ENCODE peak calls at places on chromosome 18, in six cellular contexts. One of them, this sample, is unnamed.

GRCh38 chr18:53458266-53458665 is 766.2 kb downstream of the MBD2 start:
- DNase-seq in A673: peak; percentile 82
- DNase-seq in ascending aorta: no peak
- DNase-seq in WTC11: no peak
- DNase-seq in heart left ventricle: no peak
- DNase-seq in fibroblast of pulmonary artery: no peak
- DNase-seq in this sample: peak; percentile 9

GRCh38 chr18:33460681-33461080 is 20.2 kb upstream of the CCDC178 start:
- DNase-seq in WTC11: no peak
- DNase-seq in fibroblast of pulmonary artery: no peak
- DNase-seq in A673: no peak
- DNase-seq in ascending aorta: no peak
- DNase-seq in heart left ventricle: no peak
- DNase-seq in this sample: no peak

GRCh38 chr18:6546229-6546628 is 131.5 kb upstream of the L3MBTL4 start:
- DNase-seq in WTC11: no peak
- DNase-seq in heart left ventricle: no peak
- DNase-seq in ascending aorta: no peak
- DNase-seq in fibroblast of pulmonary artery: no peak
- DNase-seq in A673: no peak
- DNase-seq in this sample: no peak

GRCh38 chr18:7467708-7468466 is 99.2 kb upstream of the PTPRM start:
- DNase-seq in ascending aorta: no peak
- DNase-seq in fibroblast of pulmonary artery: peak; percentile 13
- DNase-seq in WTC11: no peak
- DNase-seq in A673: no peak
- DNase-seq in heart left ventricle: no peak
- DNase-seq in this sample: peak; percentile 42

GRCh38 chr18:13136689-13137040 is 81.9 kb upstream of the LDLRAD4 start:
- DNase-seq in ascending aorta: no peak
- DNase-seq in A673: peak; percentile 30
- DNase-seq in heart left ventricle: peak; percentile 72
- DNase-seq in fibroblast of pulmonary artery: no peak
- DNase-seq in WTC11: peak; percentile 54
- DNase-seq in this sample: no peak

GRCh38 chr18:10134204-10134603 is 220.4 kb downstream of the VAPA start:
- DNase-seq in fibroblast of pulmonary artery: no peak
- DNase-seq in WTC11: no peak
- DNase-seq in A673: no peak
- DNase-seq in ascending aorta: no peak
- DNase-seq in heart left ventricle: no peak
- DNase-seq in this sample: no peak

GRCh38 chr18:1526996-1527395 is 622.3 kb downstream of the ADCYAP1 start:
- DNase-seq in WTC11: no peak
- DNase-seq in fibroblast of pulmonary artery: peak; percentile 56
- DNase-seq in A673: no peak
- DNase-seq in heart left ventricle: no peak
- DNase-seq in ascending aorta: no peak
- DNase-seq in this sample: no peak

GRCh38 chr18:12656671-12657047 is 1.2 kb downstream of the SPIRE1 start:
- DNase-seq in A673: no peak
- DNase-seq in ascending aorta: no peak
- DNase-seq in fibroblast of pulmonary artery: peak; percentile 45
- DNase-seq in WTC11: no peak
- DNase-seq in heart left ventricle: no peak
- DNase-seq in this sample: no peak

GRCh38 chr18:63951302-63951705 is 2.2 kb downstream of the HMSD start:
- DNase-seq in fibroblast of pulmonary artery: no peak
- DNase-seq in A673: peak; percentile 66
- DNase-seq in WTC11: no peak
- DNase-seq in heart left ventricle: no peak
- DNase-seq in ascending aorta: no peak
- DNase-seq in this sample: peak; percentile 27

GRCh38 chr18:36284671-36285295 is 12.7 kb upstream of the FHOD3 start:
- DNase-seq in fibroblast of pulmonary artery: peak; percentile 86
- DNase-seq in ascending aorta: no peak
- DNase-seq in A673: peak; percentile 73
- DNase-seq in heart left ventricle: no peak
- DNase-seq in WTC11: peak; percentile 28
- DNase-seq in this sample: peak; percentile 75

GRCh38 chr18:80175451-80176235 is 66.6 kb downstream of the ADNP2 start:
- DNase-seq in ascending aorta: no peak
- DNase-seq in WTC11: no peak
- DNase-seq in heart left ventricle: no peak
- DNase-seq in A673: no peak
- DNase-seq in fibroblast of pulmonary artery: no peak
- DNase-seq in this sample: peak; percentile 54

GRCh38 chr18:71036783-71037182 is 747.9 kb downstream of the SOCS6 start:
- DNase-seq in fibroblast of pulmonary artery: peak; percentile 95
- DNase-seq in A673: no peak
- DNase-seq in ascending aorta: no peak
- DNase-seq in heart left ventricle: no peak
- DNase-seq in WTC11: no peak
- DNase-seq in this sample: no peak

GRCh38 chr18:58225101-58225500 is 181.1 kb downstream of the NEDD4L start:
- DNase-seq in WTC11: no peak
- DNase-seq in A673: no peak
- DNase-seq in heart left ventricle: no peak
- DNase-seq in ascending aorta: no peak
- DNase-seq in fibroblast of pulmonary artery: no peak
- DNase-seq in this sample: no peak

GRCh38 chr18:5103286-5103685 is 93.8 kb downstream of the AKAIN1 start:
- DNase-seq in WTC11: no peak
- DNase-seq in ascending aorta: no peak
- DNase-seq in heart left ventricle: no peak
- DNase-seq in A673: no peak
- DNase-seq in fibroblast of pulmonary artery: no peak
- DNase-seq in this sample: no peak

GRCh38 chr18:37552296-37552695 is 13.3 kb downstream of the CELF4 start:
- DNase-seq in ascending aorta: no peak
- DNase-seq in heart left ventricle: no peak
- DNase-seq in fibroblast of pulmonary artery: no peak
- DNase-seq in WTC11: no peak
- DNase-seq in A673: no peak
- DNase-seq in this sample: no peak

GRCh38 chr18:11997466-11997865 is 16.2 kb downstream of the IMPA2 start:
- DNase-seq in WTC11: no peak
- DNase-seq in A673: no peak
- DNase-seq in fibroblast of pulmonary artery: no peak
- DNase-seq in ascending aorta: no peak
- DNase-seq in heart left ventricle: no peak
- DNase-seq in this sample: no peak

GRCh38 chr18:56488739-56489138 is 149.7 kb downstream of the TXNL1 start:
- DNase-seq in WTC11: no peak
- DNase-seq in A673: no peak
- DNase-seq in fibroblast of pulmonary artery: no peak
- DNase-seq in ascending aorta: no peak
- DNase-seq in heart left ventricle: no peak
- DNase-seq in this sample: no peak

GRCh38 chr18:2653467-2653866 is 2.1 kb upstream of the SMCHD1 start:
- DNase-seq in ascending aorta: no peak
- DNase-seq in A673: no peak
- DNase-seq in WTC11: no peak
- DNase-seq in heart left ventricle: no peak
- DNase-seq in fibroblast of pulmonary artery: no peak
- DNase-seq in this sample: no peak

GRCh38 chr18:56910967-56911366 is 235.9 kb upstream of the BOD1L2 start:
- DNase-seq in WTC11: no peak
- DNase-seq in fibroblast of pulmonary artery: no peak
- DNase-seq in ascending aorta: no peak
- DNase-seq in A673: no peak
- DNase-seq in heart left ventricle: no peak
- DNase-seq in this sample: no peak

GRCh38 chr18:76459687-76460350 is 35.2 kb downstream of the ZNF516 start:
- DNase-seq in A673: peak; percentile 36
- DNase-seq in fibroblast of pulmonary artery: peak; percentile 99
- DNase-seq in WTC11: no peak
- DNase-seq in ascending aorta: no peak
- DNase-seq in heart left ventricle: no peak
- DNase-seq in this sample: peak; percentile 98

GRCh38 chr18:46754661-46755292 is 2.1 kb downstream of the ST8SIA5 start:
- DNase-seq in fibroblast of pulmonary artery: no peak
- DNase-seq in WTC11: peak; percentile 54
- DNase-seq in A673: no peak
- DNase-seq in heart left ventricle: no peak
- DNase-seq in ascending aorta: no peak
- DNase-seq in this sample: no peak

GRCh38 chr18:76518543-76519155 is 23.6 kb upstream of the ZNF516 start:
- DNase-seq in A673: no peak
- DNase-seq in ascending aorta: no peak
- DNase-seq in heart left ventricle: peak; percentile 78
- DNase-seq in WTC11: peak; percentile 74
- DNase-seq in fibroblast of pulmonary artery: peak; percentile 36
- DNase-seq in this sample: no peak

GRCh38 chr18:3966985-3967856 is 487.9 kb downstream of the DLGAP1 start:
- DNase-seq in fibroblast of pulmonary artery: peak; percentile 39
- DNase-seq in A673: no peak
- DNase-seq in WTC11: peak; percentile 48
- DNase-seq in ascending aorta: no peak
- DNase-seq in heart left ventricle: no peak
- DNase-seq in this sample: no peak

GRCh38 chr18:3923750-3924149 is 473.8 kb downstream of the TGIF1 start:
- DNase-seq in fibroblast of pulmonary artery: peak; percentile 30
- DNase-seq in A673: no peak
- DNase-seq in heart left ventricle: no peak
- DNase-seq in ascending aorta: no peak
- DNase-seq in WTC11: no peak
- DNase-seq in this sample: no peak

GRCh38 chr18:68779169-68779568 is 18.7 kb upstream of the CCDC102B start:
- DNase-seq in WTC11: no peak
- DNase-seq in ascending aorta: no peak
- DNase-seq in fibroblast of pulmonary artery: peak; percentile 92
- DNase-seq in heart left ventricle: no peak
- DNase-seq in A673: peak; percentile 59
- DNase-seq in this sample: peak; percentile 83

GRCh38 chr18:45962461-45962860 is 4.7 kb downstream of the EPG5 start:
- DNase-seq in A673: no peak
- DNase-seq in ascending aorta: no peak
- DNase-seq in WTC11: no peak
- DNase-seq in heart left ventricle: no peak
- DNase-seq in fibroblast of pulmonary artery: peak; percentile 68
- DNase-seq in this sample: peak; percentile 24

GRCh38 chr18:211582-211981 is 53.2 kb downstream of the USP14 start:
- DNase-seq in WTC11: no peak
- DNase-seq in fibroblast of pulmonary artery: peak; percentile 9
- DNase-seq in ascending aorta: no peak
- DNase-seq in A673: no peak
- DNase-seq in heart left ventricle: no peak
- DNase-seq in this sample: no peak

GRCh38 chr18:213505-213904 is 54.3 kb downstream of the THOC1 start:
- DNase-seq in ascending aorta: no peak
- DNase-seq in fibroblast of pulmonary artery: no peak
- DNase-seq in heart left ventricle: no peak
- DNase-seq in A673: no peak
- DNase-seq in WTC11: no peak
- DNase-seq in this sample: no peak

GRCh38 chr18:213977-214376 is 53.9 kb downstream of the THOC1 start:
- DNase-seq in ascending aorta: no peak
- DNase-seq in fibroblast of pulmonary artery: no peak
- DNase-seq in WTC11: no peak
- DNase-seq in A673: no peak
- DNase-seq in heart left ventricle: no peak
- DNase-seq in this sample: no peak

GRCh38 chr18:210780-211179 is 52.4 kb downstream of the USP14 start:
- DNase-seq in WTC11: no peak
- DNase-seq in A673: no peak
- DNase-seq in fibroblast of pulmonary artery: no peak
- DNase-seq in ascending aorta: no peak
- DNase-seq in heart left ventricle: no peak
- DNase-seq in this sample: no peak

GRCh38 chr18:212780-213179 is 54.4 kb downstream of the USP14 start:
- DNase-seq in ascending aorta: no peak
- DNase-seq in heart left ventricle: no peak
- DNase-seq in fibroblast of pulmonary artery: peak; percentile 9
- DNase-seq in A673: no peak
- DNase-seq in WTC11: no peak
- DNase-seq in this sample: no peak
- TF ChIP-seq CTCF in ascending aorta: no peak
- TF ChIP-seq CTCF in heart left ventricle: peak; percentile 6
- TF ChIP-seq CTCF in fibroblast of pulmonary artery: peak; percentile 15
- TF ChIP-seq CTCF in A673: peak; percentile 28
- TF ChIP-seq CTCF in WTC11: no peak
- TF ChIP-seq CTCF in this sample: no peak

GRCh38 chr18:62196978-62197377 is 9.9 kb downstream of the RELCH start:
- DNase-seq in WTC11: no peak
- DNase-seq in fibroblast of pulmonary artery: no peak
- DNase-seq in ascending aorta: no peak
- DNase-seq in A673: no peak
- DNase-seq in heart left ventricle: no peak
- DNase-seq in this sample: no peak
- TF ChIP-seq CTCF in WTC11: no peak
- TF ChIP-seq CTCF in fibroblast of pulmonary artery: no peak
- TF ChIP-seq CTCF in ascending aorta: no peak
- TF ChIP-seq CTCF in A673: no peak
- TF ChIP-seq CTCF in heart left ventricle: no peak
- TF ChIP-seq CTCF in this sample: no peak

GRCh38 chr18:43559507-43559906 is 282.2 kb upstream of the SYT4 start:
- DNase-seq in WTC11: no peak
- DNase-seq in heart left ventricle: no peak
- DNase-seq in fibroblast of pulmonary artery: no peak
- DNase-seq in A673: no peak
- DNase-seq in ascending aorta: no peak
- DNase-seq in this sample: no peak

DNA sequence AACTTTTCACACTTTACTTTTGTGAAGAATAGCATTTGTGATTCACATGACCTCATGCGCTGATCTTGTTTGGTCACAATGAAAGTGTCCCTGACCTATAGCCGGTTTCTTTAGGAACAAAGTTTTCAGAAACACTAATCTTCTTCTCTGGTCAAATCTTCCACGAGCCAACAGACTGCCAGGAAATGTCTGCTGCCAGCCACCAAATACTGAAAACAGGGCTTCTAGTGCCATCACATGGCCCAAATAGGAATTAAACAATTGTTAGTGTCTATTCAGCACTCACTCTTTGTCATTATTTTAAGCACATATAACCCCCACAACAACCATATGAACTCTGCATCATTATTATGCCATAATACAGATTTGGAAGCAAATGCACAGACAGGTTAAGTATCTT is 286.5 kb upstream of the SYT4 start:
- DNase-seq in A673: peak; percentile 67
- DNase-seq in ascending aorta: no peak
- DNase-seq in WTC11: no peak
- DNase-seq in fibroblast of pulmonary artery: peak; percentile 59
- DNase-seq in heart left ventricle: no peak
- DNase-seq in this sample: peak; percentile 56
- TF ChIP-seq CTCF in A673: peak; percentile 68
- TF ChIP-seq CTCF in ascending aorta: no peak
- TF ChIP-seq CTCF in WTC11: peak; percentile 33
- TF ChIP-seq CTCF in fibroblast of pulmonary artery: peak; percentile 50
- TF ChIP-seq CTCF in heart left ventricle: peak; percentile 54
- TF ChIP-seq CTCF in this sample: peak; percentile 65

DNA sequence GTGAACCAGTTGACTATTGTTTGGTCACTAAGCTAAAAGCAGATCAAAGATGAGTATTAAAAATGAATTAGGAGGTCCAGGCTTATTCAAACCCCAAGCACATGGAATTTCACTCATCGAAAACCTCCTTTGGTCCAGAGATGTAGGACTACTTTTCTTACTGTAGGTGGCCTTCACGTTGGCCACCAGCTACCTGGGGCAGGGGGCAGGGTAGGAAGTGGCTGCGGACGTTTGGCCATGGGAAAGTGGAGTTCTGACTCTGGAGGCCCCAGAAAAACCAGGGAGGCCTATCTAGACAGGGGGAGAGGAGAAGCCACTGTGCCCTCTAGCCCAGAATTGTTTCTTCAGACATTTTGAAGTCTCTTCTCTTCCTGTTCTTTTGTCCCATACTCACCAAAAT is 31.8 kb upstream of the CABLES1 start:
- DNase-seq in fibroblast of pulmonary artery: no peak
- DNase-seq in heart left ventricle: no peak
- DNase-seq in ascending aorta: no peak
- DNase-seq in WTC11: no peak
- DNase-seq in A673: no peak
- DNase-seq in this sample: no peak
- TF ChIP-seq CTCF in fibroblast of pulmonary artery: no peak
- TF ChIP-seq CTCF in heart left ventricle: no peak
- TF ChIP-seq CTCF in ascending aorta: no peak
- TF ChIP-seq CTCF in WTC11: no peak
- TF ChIP-seq CTCF in A673: no peak
- TF ChIP-seq CTCF in this sample: no peak